ENCODE peak calls at places on chromosomes 6 and 20, in seven cellular contexts. One of them, this sample, is unnamed. For H3K36me3, the result is how much of the 10 kb centered on the place peaks cover.

GRCh38 chr20:6562111-6562510 is 205.4 kb upstream of the BMP2 start:
- DNase-seq in heart left ventricle: no peak
- DNase-seq in brain microvascular endothelial cell: peak
- DNase-seq in heart right ventricle: no peak
- DNase-seq in upper lobe of right lung: no peak
- DNase-seq in MM.1S: no peak
- DNase-seq in adrenal gland: no peak
- DNase-seq in this sample: no peak

GRCh38 chr20:19881080-19881840 is 123.2 kb downstream of the RIN2 start:
- DNase-seq in heart left ventricle: no peak
- DNase-seq in brain microvascular endothelial cell: no peak
- DNase-seq in heart right ventricle: no peak
- DNase-seq in upper lobe of right lung: no peak
- DNase-seq in MM.1S: no peak
- DNase-seq in adrenal gland: no peak
- DNase-seq in this sample: no peak

GRCh38 chr20:34849778-34850177 is 22.9 kb downstream of the GGT7 start:
- DNase-seq in heart left ventricle: no peak
- DNase-seq in brain microvascular endothelial cell: no peak
- DNase-seq in heart right ventricle: no peak
- DNase-seq in upper lobe of right lung: no peak
- DNase-seq in MM.1S: no peak
- DNase-seq in adrenal gland: no peak
- DNase-seq in this sample: no peak

GRCh38 chr20:50320005-50320909 is 129.6 kb downstream of the CEBPB start:
- DNase-seq in heart left ventricle: no peak
- DNase-seq in brain microvascular endothelial cell: no peak
- DNase-seq in heart right ventricle: no peak
- DNase-seq in upper lobe of right lung: peak
- DNase-seq in MM.1S: no peak
- DNase-seq in adrenal gland: peak
- DNase-seq in this sample: no peak

GRCh38 chr6:78942451-78942850 is 75.1 kb downstream of the IRAK1BP1 start:
- DNase-seq in heart left ventricle: no peak
- DNase-seq in brain microvascular endothelial cell: no peak
- DNase-seq in heart right ventricle: no peak
- DNase-seq in upper lobe of right lung: no peak
- DNase-seq in MM.1S: no peak
- DNase-seq in adrenal gland: no peak
- DNase-seq in this sample: no peak

GRCh38 chr20:52305843-52306242 is 114.3 kb upstream of the ZFP64 start:
- DNase-seq in heart left ventricle: no peak
- DNase-seq in brain microvascular endothelial cell: no peak
- DNase-seq in heart right ventricle: no peak
- DNase-seq in upper lobe of right lung: no peak
- DNase-seq in MM.1S: no peak
- DNase-seq in adrenal gland: no peak
- DNase-seq in this sample: no peak

GRCh38 chr6:91562955-91563354 is 976.1 kb upstream of the MAP3K7 start:
- DNase-seq in heart left ventricle: no peak
- DNase-seq in brain microvascular endothelial cell: peak
- DNase-seq in heart right ventricle: no peak
- DNase-seq in upper lobe of right lung: no peak
- DNase-seq in MM.1S: no peak
- DNase-seq in adrenal gland: no peak
- DNase-seq in this sample: no peak

GRCh38 chr6:46421239-46421638 is 70.0 kb downstream of the RCAN2 start:
- DNase-seq in heart left ventricle: no peak
- DNase-seq in brain microvascular endothelial cell: peak
- DNase-seq in heart right ventricle: no peak
- DNase-seq in upper lobe of right lung: no peak
- DNase-seq in MM.1S: no peak
- DNase-seq in adrenal gland: no peak
- DNase-seq in this sample: no peak

GRCh38 chr20:13263451-13263850 is 42.4 kb downstream of the ISM1 start:
- DNase-seq in heart left ventricle: no peak
- DNase-seq in brain microvascular endothelial cell: no peak
- DNase-seq in heart right ventricle: no peak
- DNase-seq in upper lobe of right lung: no peak
- DNase-seq in MM.1S: no peak
- DNase-seq in adrenal gland: no peak
- DNase-seq in this sample: no peak

GRCh38 chr6:72042088-72042487 is 155.7 kb downstream of the RIMS1 start:
- DNase-seq in heart left ventricle: no peak
- DNase-seq in brain microvascular endothelial cell: no peak
- DNase-seq in heart right ventricle: no peak
- DNase-seq in upper lobe of right lung: no peak
- DNase-seq in MM.1S: no peak
- DNase-seq in adrenal gland: no peak
- DNase-seq in this sample: peak

GRCh38 chr6:5905431-5906339 is 101.0 kb downstream of the NRN1 start:
- DNase-seq in heart left ventricle: peak
- DNase-seq in brain microvascular endothelial cell: peak
- DNase-seq in heart right ventricle: peak
- DNase-seq in upper lobe of right lung: no peak
- DNase-seq in MM.1S: no peak
- DNase-seq in adrenal gland: peak
- DNase-seq in this sample: peak

GRCh38 chr6:148874698-148875293 is 128.0 kb downstream of the UST start:
- DNase-seq in heart left ventricle: peak
- DNase-seq in brain microvascular endothelial cell: no peak
- DNase-seq in heart right ventricle: peak
- DNase-seq in upper lobe of right lung: no peak
- DNase-seq in MM.1S: no peak
- DNase-seq in adrenal gland: no peak
- DNase-seq in this sample: no peak

GRCh38 chr6:129014302-129014701 is 131.4 kb downstream of the LAMA2 start:
- DNase-seq in heart left ventricle: no peak
- DNase-seq in brain microvascular endothelial cell: no peak
- DNase-seq in heart right ventricle: no peak
- DNase-seq in upper lobe of right lung: no peak
- DNase-seq in MM.1S: no peak
- DNase-seq in adrenal gland: no peak
- DNase-seq in this sample: no peak

GRCh38 chr6:46097381-46097780 is 32.4 kb upstream of the ENPP4 start:
- DNase-seq in heart left ventricle: no peak
- DNase-seq in brain microvascular endothelial cell: no peak
- DNase-seq in heart right ventricle: no peak
- DNase-seq in upper lobe of right lung: no peak
- DNase-seq in MM.1S: no peak
- DNase-seq in adrenal gland: no peak
- DNase-seq in this sample: no peak

GRCh38 chr6:3389390-3390167 is 67.3 kb downstream of the SLC22A23 start:
- DNase-seq in heart left ventricle: no peak
- DNase-seq in brain microvascular endothelial cell: no peak
- DNase-seq in heart right ventricle: no peak
- DNase-seq in upper lobe of right lung: no peak
- DNase-seq in MM.1S: no peak
- DNase-seq in adrenal gland: no peak
- DNase-seq in this sample: no peak

GRCh38 chr6:89139509-89140346 is 6.1 kb upstream of the PM20D2 start:
- DNase-seq in heart left ventricle: no peak
- DNase-seq in brain microvascular endothelial cell: no peak
- DNase-seq in heart right ventricle: no peak
- DNase-seq in upper lobe of right lung: no peak
- DNase-seq in MM.1S: no peak
- DNase-seq in adrenal gland: no peak
- DNase-seq in this sample: no peak

GRCh38 chr6:28982476-28983266 is 22.4 kb downstream of the ZNF311 start:
- DNase-seq in heart left ventricle: no peak
- DNase-seq in brain microvascular endothelial cell: peak
- DNase-seq in heart right ventricle: peak
- DNase-seq in upper lobe of right lung: no peak
- DNase-seq in MM.1S: peak
- DNase-seq in adrenal gland: no peak
- DNase-seq in this sample: peak

GRCh38 chr6:45000833-45001232 is 327.3 kb upstream of the RUNX2 start:
- DNase-seq in heart left ventricle: no peak
- DNase-seq in brain microvascular endothelial cell: no peak
- DNase-seq in heart right ventricle: no peak
- DNase-seq in upper lobe of right lung: no peak
- DNase-seq in MM.1S: no peak
- DNase-seq in adrenal gland: no peak
- DNase-seq in this sample: no peak

GRCh38 chr20:36481380-36482043 is 59.8 kb upstream of the MYL9 start:
- DNase-seq in heart left ventricle: no peak
- DNase-seq in brain microvascular endothelial cell: no peak
- DNase-seq in heart right ventricle: no peak
- DNase-seq in upper lobe of right lung: no peak
- DNase-seq in MM.1S: no peak
- DNase-seq in adrenal gland: no peak
- DNase-seq in this sample: peak

GRCh38 chr6:107607109-107607508 is 117.2 kb downstream of the SOBP start:
- DNase-seq in heart left ventricle: peak
- DNase-seq in brain microvascular endothelial cell: no peak
- DNase-seq in heart right ventricle: peak
- DNase-seq in upper lobe of right lung: no peak
- DNase-seq in MM.1S: no peak
- DNase-seq in adrenal gland: no peak
- DNase-seq in this sample: no peak

GRCh38 chr6:125114248-125114858 is 39.2 kb upstream of the TPD52L1 start:
- DNase-seq in heart left ventricle: no peak
- DNase-seq in brain microvascular endothelial cell: peak
- DNase-seq in heart right ventricle: peak
- DNase-seq in upper lobe of right lung: no peak
- DNase-seq in MM.1S: peak
- DNase-seq in adrenal gland: peak
- DNase-seq in this sample: peak

GRCh38 chr6:32825966-32826365 is 9.2 kb upstream of the HLA-DOB start:
- DNase-seq in heart left ventricle: no peak
- DNase-seq in brain microvascular endothelial cell: peak
- DNase-seq in heart right ventricle: no peak
- DNase-seq in upper lobe of right lung: no peak
- DNase-seq in MM.1S: no peak
- DNase-seq in adrenal gland: no peak
- DNase-seq in this sample: no peak

GRCh38 chr20:37231970-37232620 is 29.5 kb downstream of the GHRH start:
- DNase-seq in heart left ventricle: no peak
- DNase-seq in brain microvascular endothelial cell: no peak
- DNase-seq in heart right ventricle: no peak
- DNase-seq in upper lobe of right lung: no peak
- DNase-seq in MM.1S: no peak
- DNase-seq in adrenal gland: no peak
- DNase-seq in this sample: peak

GRCh38 chr20:53579266-53579580 is 14.4 kb downstream of the ZNF217 start:
- DNase-seq in heart left ventricle: no peak
- DNase-seq in brain microvascular endothelial cell: no peak
- DNase-seq in heart right ventricle: no peak
- DNase-seq in upper lobe of right lung: no peak
- DNase-seq in MM.1S: no peak
- DNase-seq in adrenal gland: no peak
- DNase-seq in this sample: no peak
- H3K4me3 ChIP-seq in heart left ventricle: no peak
- H3K4me3 ChIP-seq in brain microvascular endothelial cell: no peak
- H3K4me3 ChIP-seq in heart right ventricle: peak
- H3K4me3 ChIP-seq in upper lobe of right lung: peak
- H3K4me3 ChIP-seq in MM.1S: peak
- H3K4me3 ChIP-seq in adrenal gland: no peak
- H3K4me3 ChIP-seq in this sample: no peak

GRCh38 chr6:167030222-167031072 is 31.2 kb downstream of the CEP43 start:
- DNase-seq in heart left ventricle: no peak
- DNase-seq in brain microvascular endothelial cell: no peak
- DNase-seq in heart right ventricle: no peak
- DNase-seq in upper lobe of right lung: no peak
- DNase-seq in MM.1S: no peak
- DNase-seq in adrenal gland: no peak
- DNase-seq in this sample: no peak
- H3K36me3 ChIP-seq in heart left ventricle: half or more
- H3K36me3 ChIP-seq in brain microvascular endothelial cell: under half
- H3K36me3 ChIP-seq in heart right ventricle: half or more
- H3K36me3 ChIP-seq in upper lobe of right lung: under half
- H3K36me3 ChIP-seq in MM.1S: under half
- H3K36me3 ChIP-seq in adrenal gland: under half
- H3K36me3 ChIP-seq in this sample: half or more

GRCh38 chr6:161079566-161080262 is 88.1 kb downstream of the MAP3K4 start:
- DNase-seq in heart left ventricle: peak
- DNase-seq in brain microvascular endothelial cell: peak
- DNase-seq in heart right ventricle: no peak
- DNase-seq in upper lobe of right lung: no peak
- DNase-seq in MM.1S: no peak
- DNase-seq in adrenal gland: no peak
- DNase-seq in this sample: no peak
- H3K27ac ChIP-seq in heart left ventricle: no peak
- H3K27ac ChIP-seq in brain microvascular endothelial cell: peak
- H3K27ac ChIP-seq in heart right ventricle: no peak
- H3K27ac ChIP-seq in upper lobe of right lung: no peak
- H3K27ac ChIP-seq in MM.1S: no peak
- H3K27ac ChIP-seq in adrenal gland: no peak
- H3K27ac ChIP-seq in this sample: no peak

GRCh38 chr6:157088841-157089240 is 234.5 kb downstream of the TMEM242 start:
- DNase-seq in heart left ventricle: no peak
- DNase-seq in brain microvascular endothelial cell: peak
- DNase-seq in heart right ventricle: no peak
- DNase-seq in upper lobe of right lung: no peak
- DNase-seq in MM.1S: no peak
- DNase-seq in adrenal gland: no peak
- DNase-seq in this sample: no peak
- H3K4me3 ChIP-seq in heart left ventricle: no peak
- H3K4me3 ChIP-seq in brain microvascular endothelial cell: no peak
- H3K4me3 ChIP-seq in heart right ventricle: no peak
- H3K4me3 ChIP-seq in upper lobe of right lung: no peak
- H3K4me3 ChIP-seq in MM.1S: no peak
- H3K4me3 ChIP-seq in adrenal gland: no peak
- H3K4me3 ChIP-seq in this sample: no peak

GRCh38 chr6:109472132-109472995 is 10.7 kb downstream of the ZBTB24 start:
- DNase-seq in heart left ventricle: no peak
- DNase-seq in brain microvascular endothelial cell: no peak
- DNase-seq in heart right ventricle: no peak
- DNase-seq in upper lobe of right lung: no peak
- DNase-seq in MM.1S: no peak
- DNase-seq in adrenal gland: no peak
- DNase-seq in this sample: no peak
- H3K36me3 ChIP-seq in heart left ventricle: half or more
- H3K36me3 ChIP-seq in brain microvascular endothelial cell: under half
- H3K36me3 ChIP-seq in heart right ventricle: half or more
- H3K36me3 ChIP-seq in upper lobe of right lung: half or more
- H3K36me3 ChIP-seq in MM.1S: under half
- H3K36me3 ChIP-seq in adrenal gland: under half
- H3K36me3 ChIP-seq in this sample: half or more

GRCh38 chr6:25036461-25036860 is 100.7 kb upstream of the RIPOR2 start:
- DNase-seq in heart left ventricle: no peak
- DNase-seq in brain microvascular endothelial cell: no peak
- DNase-seq in heart right ventricle: no peak
- DNase-seq in upper lobe of right lung: no peak
- DNase-seq in MM.1S: no peak
- DNase-seq in adrenal gland: no peak
- DNase-seq in this sample: no peak
- H3K27ac ChIP-seq in heart left ventricle: no peak
- H3K27ac ChIP-seq in brain microvascular endothelial cell: no peak
- H3K27ac ChIP-seq in heart right ventricle: no peak
- H3K27ac ChIP-seq in upper lobe of right lung: no peak
- H3K27ac ChIP-seq in MM.1S: no peak
- H3K27ac ChIP-seq in adrenal gland: no peak
- H3K27ac ChIP-seq in this sample: no peak

GRCh38 chr20:23086931-23087411 is 847 bp upstream of the CD93 start:
- DNase-seq in heart left ventricle: peak
- DNase-seq in brain microvascular endothelial cell: no peak
- DNase-seq in heart right ventricle: peak
- DNase-seq in upper lobe of right lung: no peak
- DNase-seq in MM.1S: no peak
- DNase-seq in adrenal gland: peak
- DNase-seq in this sample: no peak
- H3K4me3 ChIP-seq in heart left ventricle: peak
- H3K4me3 ChIP-seq in brain microvascular endothelial cell: no peak
- H3K4me3 ChIP-seq in heart right ventricle: peak
- H3K4me3 ChIP-seq in upper lobe of right lung: peak
- H3K4me3 ChIP-seq in MM.1S: no peak
- H3K4me3 ChIP-seq in adrenal gland: no peak
- H3K4me3 ChIP-seq in this sample: no peak